ENCODE peak calls at places on chromosomes 1 and 21, in ten cellular contexts. Q, C, N, R, H, B, D, I, F and E are unnamed samples.
A peak's percentile ranks its signal among the peaks of the same experiment; 100 is the strongest.

GRCh38 chr1:147099192-147099591 is 73.1 kb downstream of the PRKAB2 start:
- DNase-seq in Q (no peak), C (no peak), N (no peak), R (no peak), H (no peak), B (no peak), D (no peak), I (no peak), F (no peak), E (no peak)

GRCh38 chr1:113812661-113813135 is 422 bp upstream of the RSBN1 start:
- DNase-seq in Q (no peak), C (no peak), N (no peak), R (peak; percentile 27), H (peak; percentile 29), B (no peak), D (no peak), I (no peak), F (no peak), E (no peak)

GRCh38 chr1:165228676-165229075 is 127.8 kb downstream of the LMX1A start:
- DNase-seq in Q (no peak), C (no peak), N (no peak), R (no peak), H (no peak), B (peak; percentile 0), D (no peak), I (no peak), F (no peak), E (no peak)

GRCh38 chr1:207910678-207911354 is at the start of gene CD34:
- DNase-seq in Q (no peak), C (no peak), N (no peak), R (peak; percentile 80), H (peak; percentile 71), B (no peak), D (no peak), I (peak; percentile 5), F (no peak), E (peak; percentile 85)

GRCh38 chr1:232447125-232447524 is 182.8 kb downstream of the SIPA1L2 start:
- DNase-seq in Q (no peak), C (no peak), N (no peak), R (no peak), H (no peak), B (no peak), D (no peak), I (no peak), F (no peak), E (no peak)

GRCh38 chr1:215185067-215185620 is 102.6 kb downstream of the KCNK2 start:
- DNase-seq in Q (no peak), C (no peak), N (no peak), R (no peak), H (no peak), B (no peak), D (no peak), I (no peak), F (no peak), E (no peak)

GRCh38 chr1:6521502-6521901 is 30.0 kb upstream of the PLEKHG5 start:
- DNase-seq in Q (no peak), C (no peak), N (no peak), R (no peak), H (no peak), B (peak; percentile 41), D (no peak), I (no peak), F (no peak), E (no peak)

GRCh38 chr1:118253310-118253903 is 68.4 kb upstream of the SPAG17 start:
- DNase-seq in Q (no peak), C (no peak), N (no peak), R (no peak), H (no peak), B (no peak), D (no peak), I (no peak), F (no peak), E (no peak)

GRCh38 chr1:162732566-162733335 is 57.8 kb upstream of the HSD17B7 start:
- DNase-seq in Q (peak; percentile 27), C (peak; percentile 60), N (no peak), R (peak; percentile 43), H (peak; percentile 61), B (no peak), D (no peak), I (no peak), F (no peak), E (peak; percentile 66)

GRCh38 chr1:209769171-209769904 is 13.5 kb downstream of the TRAF3IP3 start:
- DNase-seq in Q (peak; percentile 71), C (peak; percentile 68), N (peak; percentile 83), R (peak; percentile 32), H (peak; percentile 60), B (peak; percentile 87), D (no peak), I (peak; percentile 79), F (peak; percentile 46), E (peak; percentile 74)

GRCh38 chr1:91402023-91402422 is 2.6 kb downstream of the HFM1 start:
- DNase-seq in Q (peak; percentile 24), C (no peak), N (no peak), R (no peak), H (no peak), B (peak; percentile 20), D (no peak), I (no peak), F (no peak), E (no peak)

GRCh38 chr21:9008636-9009035 is 1512.7 kb upstream of the TPTE start:
- DNase-seq in Q (no peak), C (no peak), N (no peak), R (no peak), H (no peak), B (no peak), D (no peak), I (no peak), F (no peak), E (no peak)

DNA sequence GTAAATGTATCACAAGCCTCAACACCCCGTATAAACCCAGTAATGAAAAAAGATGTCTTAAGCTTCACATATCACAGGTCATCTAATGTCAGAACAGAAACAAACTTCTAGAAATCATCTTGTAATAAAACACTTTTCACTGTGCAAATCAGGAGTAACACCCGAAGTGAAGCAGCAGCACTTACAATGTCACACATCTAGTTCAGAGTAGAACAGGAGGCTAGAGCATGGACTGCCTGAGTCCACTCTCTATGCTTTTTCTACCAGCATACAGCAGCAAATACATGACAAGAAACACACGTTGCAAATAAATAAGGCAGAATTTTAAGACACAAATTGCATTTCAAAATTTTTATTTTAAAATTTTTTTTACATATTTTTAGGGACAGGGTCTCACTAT is 57.2 kb downstream of the AKT3 start:
- DNase-seq in Q (peak; percentile 3), C (no peak), N (no peak), R (no peak), H (no peak), B (no peak), D (no peak), I (no peak), F (no peak), E (no peak)
- H3K4me3 ChIP-seq in Q (no peak overlapping the region), C (no peak overlapping the region), N (no peak overlapping the region), R (no peak overlapping the region), H (no peak overlapping the region), B (no peak overlapping the region), D (no peak overlapping the region), I (no peak overlapping the region), F (no peak overlapping the region), E (no peak overlapping the region)

GRCh38 chr1:227603327-227603726 is 40.0 kb downstream of the ZNF678 start:
- DNase-seq in Q (no peak), C (no peak), N (no peak), R (no peak), H (no peak), B (no peak), D (no peak), I (no peak), F (no peak), E (no peak)
- H3K9me3 ChIP-seq in Q (peaks cover 64% of the 10 kb centered on the region), C (peaks cover 15% of the 10 kb centered on the region), N (peaks cover 11% of the 10 kb centered on the region), R (no peaks in the 10 kb centered on the region), H (no peaks in the 10 kb centered on the region), B (peaks cover 8% of the 10 kb centered on the region), D (peaks cover 84% of the 10 kb centered on the region), I (no peaks in the 10 kb centered on the region), F (peaks cover 42% of the 10 kb centered on the region), E (peaks cover 8% of the 10 kb centered on the region)

GRCh38 chr1:33347650-33347992 is 26.7 kb upstream of the A3GALT2 start:
- DNase-seq in Q (no peak), C (no peak), N (no peak), R (peak; percentile 58), H (peak; percentile 64), B (peak; percentile 27), D (no peak), I (no peak), F (no peak), E (no peak)
- H3K4me3 ChIP-seq in Q (peak overlapping the region; percentile 93), C (peak overlapping the region; percentile 94), N (no peak overlapping the region), R (peak overlapping the region; percentile 64), H (peak overlapping the region; percentile 87), B (peak overlapping the region; percentile 98), D (peak overlapping the region; percentile 92), I (no peak overlapping the region), F (peak overlapping the region; percentile 95), E (peak overlapping the region; percentile 92)

GRCh38 chr21:44738621-44739020 is 27.2 kb upstream of the TSPEAR start:
- DNase-seq in Q (no peak), C (no peak), N (no peak), R (no peak), H (no peak), B (no peak), D (no peak), I (no peak), F (no peak), E (no peak)
- H3K9me3 ChIP-seq in Q (peaks cover 44% of the 10 kb centered on the region), C (peaks cover 48% of the 10 kb centered on the region), N (no peaks in the 10 kb centered on the region), R (no peaks in the 10 kb centered on the region), H (no peaks in the 10 kb centered on the region), B (peaks cover 40% of the 10 kb centered on the region), D (peaks cover 24% of the 10 kb centered on the region), I (no peaks in the 10 kb centered on the region), F (peaks cover 60% of the 10 kb centered on the region), E (peaks cover 50% of the 10 kb centered on the region)

GRCh38 chr1:156439036-156439435 is 61.5 kb downstream of the MEF2D start:
- DNase-seq in Q (no peak), C (no peak), N (no peak), R (no peak), H (no peak), B (no peak), D (no peak), I (no peak), F (no peak), E (no peak)

GRCh38 chr1:156437465-156437864 is 63.1 kb downstream of the MEF2D start:
- DNase-seq in Q (no peak), C (no peak), N (no peak), R (no peak), H (no peak), B (no peak), D (no peak), I (no peak), F (no peak), E (no peak)

GRCh38 chr1:156438278-156438987 is 62.1 kb downstream of the MEF2D start:
- DNase-seq in Q (no peak), C (no peak), N (no peak), R (no peak), H (no peak), B (peak; percentile 58), D (no peak), I (no peak), F (no peak), E (no peak)

GRCh38 chr1:156440689-156441437 is 59.7 kb downstream of the MEF2D start:
- DNase-seq in Q (no peak), C (no peak), N (no peak), R (no peak), H (no peak), B (no peak), D (no peak), I (no peak), F (no peak), E (no peak)

GRCh38 chr1:156439771-156440183 is 60.8 kb downstream of the MEF2D start:
- DNase-seq in Q (no peak), C (no peak), N (no peak), R (no peak), H (no peak), B (no peak), D (no peak), I (no peak), F (no peak), E (no peak)
- H3K4me3 ChIP-seq in Q (no peak overlapping the region), C (no peak overlapping the region), N (no peak overlapping the region), R (no peak overlapping the region), H (no peak overlapping the region), B (no peak overlapping the region), D (no peak overlapping the region), I (no peak overlapping the region), F (no peak overlapping the region), E (no peak overlapping the region)